ENCODE peak calls at places on chromosomes 13 and 19, in six cellular contexts. P, Y, M, Q, C and V are unnamed samples.

GRCh38 chr13:24625870-24626419 is 54.3 kb upstream of the ATP12A start:
- DNase-seq in Y (no peak), P (no peak), M (no peak), C (no peak), Q (no peak), V (no peak)

GRCh38 chr13:34458756-34459462 is 483.2 kb upstream of the NBEA start:
- DNase-seq in P (no peak), C (peak), Y (no peak), Q (peak), M (no peak), V (no peak)

GRCh38 chr13:66519259-66519658 is 710.9 kb downstream of the PCDH9 start:
- DNase-seq in M (no peak), Q (peak), Y (no peak), C (no peak), P (no peak), V (no peak)

GRCh38 chr19:3270908-3271307 is 46.4 kb downstream of the CELF5 start:
- DNase-seq in Y (peak), P (no peak), M (peak), C (no peak), Q (peak), V (peak)

GRCh38 chr19:55358943-55359908 is 3.8 kb downstream of the GARIN5B start:
- DNase-seq in P (no peak), M (no peak), C (no peak), Y (no peak), Q (no peak), V (no peak)

GRCh38 chr13:48074006-48074405 is 20.9 kb downstream of the MED4 start:
- DNase-seq in Q (no peak), M (no peak), Y (no peak), C (no peak), P (no peak), V (no peak)

GRCh38 chr13:44313674-44314073 is 60.0 kb upstream of the SERP2 start:
- DNase-seq in Y (no peak), C (no peak), Q (peak), P (peak), M (peak), V (no peak)

GRCh38 chr19:35718345-35719041 is 690 bp downstream of the KMT2B start:
- DNase-seq in Y (peak), M (no peak), C (no peak), P (no peak), Q (peak), V (no peak)

GRCh38 chr13:40383922-40384321 is 282.5 kb downstream of the FOXO1 start:
- DNase-seq in P (no peak), M (no peak), C (no peak), Y (no peak), Q (no peak), V (no peak)

GRCh38 chr19:53659292-53659691 is 27.5 kb downstream of the DPRX start:
- DNase-seq in Y (no peak), P (no peak), Q (peak), M (no peak), C (no peak), V (no peak)

GRCh38 chr13:64266024-64266423 is 2850.4 kb upstream of the PCDH20 start:
- DNase-seq in M (no peak), P (no peak), C (no peak), Q (no peak), Y (no peak), V (no peak)

GRCh38 chr13:27228131-27228530 is 23.2 kb upstream of the RPL21 start:
- DNase-seq in C (no peak), M (no peak), Q (no peak), P (no peak), Y (no peak), V (no peak)

GRCh38 chr19:12838182-12838890 is at the start of gene MAST1:
- DNase-seq in C (no peak), M (no peak), Y (peak), Q (peak), P (no peak), V (peak)

GRCh38 chr13:76884167-76884566 is 2.0 kb downstream of the KCTD12 start:
- DNase-seq in C (no peak), Y (no peak), M (peak), Q (peak), P (no peak), V (no peak)

GRCh38 chr19:49520705-49521319 is 7.0 kb upstream of the RCN3 start:
- DNase-seq in C (no peak), M (no peak), Y (no peak), Q (no peak), P (no peak), V (no peak)

GRCh38 chr19:38701455-38702063 is 42.7 kb downstream of the CAPN12 start:
- DNase-seq in Q (peak), P (no peak), Y (no peak), C (no peak), M (no peak), V (no peak)

GRCh38 chr13:83881917-83882625 is at the start of gene SLITRK1:
- DNase-seq in C (peak), P (peak), Y (no peak), M (peak), Q (peak), V (peak)

GRCh38 chr19:50362656-50363424 is 2.6 kb downstream of the NAPSA start:
- DNase-seq in P (no peak), Y (no peak), C (no peak), Q (no peak), M (no peak), V (no peak)

GRCh38 chr13:67186985-67187569 is 43.1 kb downstream of the PCDH9 start:
- DNase-seq in Y (no peak), C (no peak), Q (no peak), M (no peak), P (no peak), V (no peak)

GRCh38 chr19:56927791-56928207 is 87.3 kb upstream of the PEG3 start:
- DNase-seq in Y (no peak), Q (no peak), C (no peak), M (no peak), P (no peak), V (no peak)

GRCh38 chr13:66415444-66415843 is 814.7 kb downstream of the PCDH9 start:
- DNase-seq in P (no peak), Y (no peak), C (no peak), Q (no peak), M (no peak), V (no peak)

GRCh38 chr19:35755550-35756371 is 1.1 kb downstream of the HSPB6 start:
- DNase-seq in Q (peak), P (no peak), M (peak), Y (peak), C (peak), V (no peak)

GRCh38 chr19:50419580-50420035 is 870 bp downstream of the SPIB start:
- DNase-seq in M (no peak), C (no peak), Q (no peak), P (no peak), Y (no peak), V (no peak)

GRCh38 chr13:55783841-55784240 is 1356.9 kb upstream of the PRR20A start:
- DNase-seq in Y (no peak), M (no peak), Q (no peak), C (no peak), P (no peak), V (no peak)

GRCh38 chr13:87080100-87080779 is 590.9 kb upstream of the SLITRK5 start:
- DNase-seq in Q (no peak), Y (no peak), P (no peak), M (no peak), C (no peak), V (no peak)

GRCh38 chr13:65656740-65657329 is 1573.3 kb downstream of the PCDH9 start:
- DNase-seq in P (no peak), M (no peak), C (no peak), Y (no peak), Q (peak), V (peak)

GRCh38 chr13:91362908-91363307 is 15.4 kb downstream of the MIR17HG start:
- DNase-seq in Q (no peak), P (no peak), C (no peak), Y (no peak), M (no peak), V (no peak)

GRCh38 chr13:40136896-40137295 is 481.4 kb downstream of the COG6 start:
- DNase-seq in P (no peak), M (no peak), C (no peak), Q (no peak), Y (no peak), V (no peak)

GRCh38 chr13:49652691-49653305 is 24.5 kb downstream of the ARL11 start:
- DNase-seq in C (peak), P (no peak), M (no peak), Q (peak), Y (no peak), V (peak)

GRCh38 chr13:49060698-49061387 is 85.1 kb downstream of the FNDC3A start:
- DNase-seq in Y (no peak), C (no peak), M (no peak), P (no peak), Q (peak), V (no peak)

GRCh38 chr13:112806761-112807652 is 117.2 kb downstream of the ATP11A start:
- DNase-seq in P (no peak), Q (no peak), Y (no peak), M (no peak), C (no peak), V (no peak)

GRCh38 chr13:65748227-65748626 is 1481.9 kb downstream of the PCDH9 start:
- DNase-seq in P (no peak), M (no peak), C (no peak), Q (no peak), Y (no peak), V (no peak)

GRCh38 chr19:13839938-13840750 is 36.8 kb upstream of the NANOS3 start:
- DNase-seq in Q (peak), C (peak), Y (peak), M (no peak), P (no peak), V (no peak)

GRCh38 chr13:93144031-93144430 is 82.6 kb upstream of the GPC6 start:
- DNase-seq in P (no peak), Q (no peak), M (no peak), C (no peak), Y (no peak), V (no peak)

GRCh38 chr19:11113140-11113708 is 24.0 kb downstream of the LDLR start:
- DNase-seq in P (no peak), Y (no peak), C (no peak), Q (no peak), M (no peak), V (no peak)

GRCh38 chr19:4547303-4548237 is 7.7 kb upstream of the LRG1 start:
- DNase-seq in C (no peak), Q (no peak), M (no peak), Y (no peak), P (no peak), V (no peak)

DNA sequence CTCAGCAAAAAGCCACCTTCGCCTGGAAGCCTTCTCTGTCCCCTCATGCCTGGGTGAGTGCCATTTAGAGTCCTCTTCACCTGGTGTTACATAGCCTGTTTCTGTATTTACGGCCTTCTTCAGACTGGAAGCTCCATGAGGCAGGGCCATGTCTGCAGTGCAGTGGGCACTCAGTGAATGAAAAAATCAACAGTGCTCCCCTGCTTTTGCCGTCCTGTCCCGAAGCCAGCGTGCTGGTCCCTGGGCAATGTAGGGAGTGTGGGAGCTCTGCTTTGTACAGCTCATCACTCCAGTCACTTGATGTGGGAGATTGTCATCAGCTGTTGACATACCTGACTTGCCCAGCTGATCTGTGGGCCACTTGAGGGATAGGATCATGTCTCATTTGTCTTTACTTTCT is 129.0 kb upstream of the TSHZ3 start:
- DNase-seq in C (no peak), M (no peak), Y (no peak), Q (no peak), P (no peak), V (no peak)
- H3K4me3 ChIP-seq in C (no peak), M (no peak), Y (no peak), Q (no peak), P (no peak), V (no peak)

GRCh38 chr19:8333771-8334457 is 9.1 kb downstream of the KANK3 start:
- DNase-seq in P (no peak), Q (no peak), C (no peak), Y (no peak), M (no peak), V (peak)

GRCh38 chr19:8332976-8333770 is 9.9 kb downstream of the KANK3 start:
- DNase-seq in C (no peak), M (no peak), P (no peak), Q (no peak), Y (no peak), V (no peak)

GRCh38 chr19:8335343-8336071 is 7.6 kb downstream of the KANK3 start:
- DNase-seq in Y (no peak), M (no peak), P (no peak), Q (no peak), C (no peak), V (no peak)

GRCh38 chr19:8336072-8336569 is 6.9 kb downstream of the KANK3 start:
- DNase-seq in Y (no peak), Q (no peak), M (no peak), P (no peak), C (no peak), V (no peak)

GRCh38 chr19:8334458-8335342 is 8.4 kb downstream of the KANK3 start:
- DNase-seq in P (no peak), C (no peak), Q (peak), Y (no peak), M (no peak), V (peak)
- H3K4me3 ChIP-seq in P (no peak), C (peak), Q (no peak), Y (no peak), M (peak), V (peak)

DNA sequence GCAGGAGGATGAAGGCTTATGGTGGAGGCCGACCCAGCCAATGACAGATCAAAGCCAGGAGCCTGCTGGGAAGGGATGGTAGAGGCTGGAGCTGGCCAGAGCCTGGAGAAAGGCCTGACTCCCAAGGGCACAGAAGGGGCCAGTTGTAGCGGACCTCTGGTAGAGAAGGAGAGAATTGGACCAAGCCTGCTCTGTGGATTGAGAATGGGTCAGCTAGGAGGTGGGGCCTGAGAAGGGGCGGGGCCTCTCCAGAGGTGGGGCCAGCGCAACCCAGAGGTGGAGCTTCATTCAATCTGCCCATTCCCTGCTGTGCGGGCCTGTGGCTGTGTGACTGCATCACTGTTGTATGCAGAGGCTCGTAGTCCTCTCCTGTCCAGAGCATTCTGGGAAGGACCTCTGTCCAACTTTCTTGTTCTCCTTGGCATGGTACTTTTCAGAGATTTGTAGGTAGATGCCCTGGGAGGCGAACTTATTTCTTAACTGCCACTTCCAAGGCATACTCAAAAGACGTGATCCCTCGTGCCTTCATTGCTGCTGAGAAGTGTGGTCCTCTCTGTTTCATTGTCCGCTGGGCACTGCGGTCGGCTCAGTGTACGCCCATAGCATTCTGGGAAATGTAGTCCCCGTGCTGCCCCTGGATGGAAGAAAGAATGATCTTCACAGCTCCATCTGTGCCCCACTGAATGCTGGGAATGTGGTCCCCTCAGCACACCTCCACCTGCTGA is 6.7 kb downstream of the GRIN2D start:
- DNase-seq in M (peak), Q (peak), P (no peak), Y (peak), C (peak), V (peak)
- H3K4me3 ChIP-seq in M (no peak), Q (peak), P (peak), Y (no peak), C (peak), V (no peak)

GRCh38 chr13:101919541-101920306 is 467.2 kb downstream of the ITGBL1 start:
- DNase-seq in M (peak), C (no peak), Q (peak), Y (no peak), P (no peak), V (no peak)
- H3K4me3 ChIP-seq in M (peak), C (no peak), Q (peak), Y (no peak), P (no peak), V (no peak)

GRCh38 chr13:80249906-80250513 is 90.9 kb downstream of the SPRY2 start:
- DNase-seq in Q (peak), Y (no peak), C (no peak), P (no peak), M (no peak), V (peak)
- H3K4me3 ChIP-seq in Q (peak), Y (no peak), C (peak), P (peak), M (no peak), V (no peak)

GRCh38 chr19:29532097-29532496 is 6.3 kb downstream of the VSTM2B start:
- DNase-seq in Y (no peak), P (no peak), C (no peak), M (no peak), Q (no peak), V (no peak)

GRCh38 chr19:29528946-29529645 is 3.3 kb downstream of the VSTM2B start:
- DNase-seq in M (no peak), Q (no peak), P (no peak), Y (no peak), C (no peak), V (no peak)

GRCh38 chr19:29531458-29532025 is 5.7 kb downstream of the VSTM2B start:
- DNase-seq in P (no peak), Q (no peak), Y (no peak), M (no peak), C (no peak), V (no peak)

GRCh38 chr19:29529646-29530548 is 4.1 kb downstream of the VSTM2B start:
- DNase-seq in C (no peak), M (no peak), P (no peak), Y (no peak), Q (no peak), V (no peak)

DNA sequence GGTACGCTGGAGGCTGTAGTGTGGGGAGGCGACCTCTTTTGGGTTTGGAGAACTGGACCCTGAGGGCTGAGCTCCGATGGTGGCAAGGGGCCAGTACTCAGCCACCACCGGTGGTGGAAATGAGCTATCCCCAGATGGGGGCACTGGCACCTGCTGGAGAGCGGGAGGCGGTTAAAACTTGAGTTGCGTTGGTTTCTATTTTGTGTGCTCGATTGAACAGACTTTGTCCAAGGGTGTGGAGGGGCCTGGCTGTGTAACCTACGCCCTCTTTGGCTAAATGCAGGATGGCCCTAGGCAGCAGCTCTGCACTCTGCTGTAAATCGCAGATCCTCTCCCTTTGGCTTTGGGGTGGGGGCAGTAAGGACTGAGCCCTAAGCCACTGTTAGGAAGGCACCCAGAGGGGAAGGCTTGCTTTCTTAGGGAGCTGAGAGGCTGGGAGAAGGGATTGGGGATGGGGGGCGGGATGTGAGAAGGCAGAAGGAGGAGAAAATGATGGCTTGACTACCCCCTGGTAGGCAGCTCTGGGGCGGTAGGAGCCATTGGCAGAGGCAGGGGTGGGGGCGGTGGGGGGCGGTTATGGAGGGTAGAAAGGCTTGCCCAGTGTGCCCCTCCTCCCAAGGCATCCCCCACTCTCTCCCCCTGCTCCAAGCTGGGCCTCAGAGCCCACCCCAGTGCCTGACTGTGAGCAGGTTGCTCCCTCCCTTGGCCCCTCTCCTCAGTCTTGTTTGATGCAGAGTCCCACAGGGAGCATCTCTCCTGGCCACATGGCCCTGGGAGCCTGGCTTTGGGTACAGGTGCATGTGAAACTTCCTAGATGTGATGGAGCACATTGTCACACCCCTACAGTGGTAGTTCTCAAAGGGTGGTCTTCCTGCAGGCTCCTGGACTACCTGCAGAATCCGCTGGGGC is 5.0 kb downstream of the VSTM2B start:
- DNase-seq in Q (no peak), C (no peak), P (no peak), Y (no peak), M (no peak), V (no peak)
- H3K4me3 ChIP-seq in Q (no peak), C (no peak), P (no peak), Y (no peak), M (no peak), V (no peak)

GRCh38 chr13:32737111-32737571 is 150.9 kb downstream of the PDS5B start:
- DNase-seq in C (no peak), Q (no peak), M (no peak), Y (no peak), P (no peak), V (no peak)
- H3K4me3 ChIP-seq in C (peak), Q (peak), M (no peak), Y (peak), P (no peak), V (no peak)

GRCh38 chr19:1080360-1081161 is 13.6 kb downstream of the ARHGAP45 start:
- DNase-seq in C (no peak), M (no peak), P (no peak), Y (peak), Q (no peak), V (no peak)

GRCh38 chr19:1082165-1082927 is 12.8 kb downstream of the POLR2E start:
- DNase-seq in Q (peak), P (no peak), M (no peak), C (no peak), Y (peak), V (peak)

GRCh38 chr19:1082928-1083816 is 12.0 kb downstream of the POLR2E start:
- DNase-seq in Y (peak), M (no peak), C (no peak), Q (no peak), P (no peak), V (no peak)

GRCh38 chr19:1079566-1080111 is 12.7 kb downstream of the ARHGAP45 start:
- DNase-seq in P (no peak), Q (no peak), C (no peak), M (no peak), Y (peak), V (no peak)

GRCh38 chr19:1081301-1082164 is 13.6 kb downstream of the POLR2E start:
- DNase-seq in M (no peak), Q (no peak), C (no peak), Y (peak), P (no peak), V (no peak)
- H3K4me3 ChIP-seq in M (no peak), Q (no peak), C (peak), Y (no peak), P (no peak), V (no peak)